ENCODE peak calls at places on chromosome 7, in seven cellular contexts. V is BJ; A is CD8-positive, alpha-beta memory T cell; C is cardiac muscle cell; N is thyroid gland; U is GM06990; J is ovary. S is an unnamed sample.

GRCh38 chr7:104137971-104138370 is 69.8 kb downstream of the ORC5 start:
- DNase-seq in A (no peak), V (peak; percentile 34), U (no peak), N (peak; percentile 63), C (no peak), J (no peak), S (no peak)

GRCh38 chr7:15007507-15007906 is 105.0 kb upstream of the DGKB start:
- DNase-seq in J (no peak), V (no peak), U (no peak), A (no peak), C (peak; percentile 5), N (no peak), S (no peak)

GRCh38 chr7:125184801-125185200 is 255.2 kb upstream of the POT1 start:
- DNase-seq in A (no peak), C (no peak), V (no peak), J (no peak), N (no peak), U (no peak), S (no peak)

GRCh38 chr7:57404343-57404966 is 45.5 kb upstream of the ZNF716 start:
- DNase-seq in U (no peak), N (no peak), J (no peak), C (no peak), A (no peak), V (no peak), S (no peak)

GRCh38 chr7:101581891-101582290 is 47.2 kb downstream of the MYL10 start:
- DNase-seq in V (no peak), A (no peak), N (peak; percentile 42), J (no peak), C (no peak), U (no peak), S (no peak)

GRCh38 chr7:13258386-13258785 is 571.0 kb downstream of the ARL4A start:
- DNase-seq in J (no peak), A (no peak), N (no peak), V (no peak), U (no peak), C (no peak), S (no peak)

GRCh38 chr7:151178236-151178635 is 8.8 kb downstream of the ASB10 start:
- DNase-seq in V (no peak), N (no peak), C (no peak), A (no peak), U (no peak), J (no peak), S (no peak)

GRCh38 chr7:55498142-55498541 is 74.2 kb downstream of the VOPP1 start:
- DNase-seq in A (peak; percentile 34), C (no peak), U (no peak), J (no peak), V (no peak), N (no peak), S (peak; percentile 5)

GRCh38 chr7:77657427-77658331 is 38.6 kb upstream of the RSBN1L start:
- DNase-seq in C (peak; percentile 57), U (peak; percentile 16), J (no peak), N (no peak), V (no peak), A (no peak), S (peak; percentile 76)

GRCh38 chr7:81053623-81054022 is 134.8 kb upstream of the SEMA3C start:
- DNase-seq in N (no peak), C (no peak), U (no peak), J (no peak), V (no peak), A (no peak), S (no peak)

GRCh38 chr7:152870106-152870693 is 110.6 kb downstream of the ACTR3B start:
- DNase-seq in N (no peak), A (no peak), C (no peak), J (no peak), U (no peak), V (no peak), S (no peak)

GRCh38 chr7:85162743-85163142 is 24.1 kb downstream of the SEMA3D start:
- DNase-seq in U (no peak), J (no peak), A (no peak), C (no peak), V (no peak), N (no peak), S (no peak)

GRCh38 chr7:31882187-31882586 is 188.0 kb downstream of the PDE1C start:
- DNase-seq in C (peak; percentile 39), U (no peak), V (no peak), J (no peak), A (no peak), N (no peak), S (no peak)

GRCh38 chr7:50450691-50451051 is 521 bp upstream of the FIGNL1 start:
- DNase-seq in U (no peak), A (no peak), J (no peak), N (peak; percentile 25), V (no peak), C (no peak), S (peak; percentile 9)

GRCh38 chr7:44633254-44634186 is 27.1 kb downstream of the OGDH start:
- DNase-seq in A (peak; percentile 49), V (peak; percentile 90), U (peak; percentile 70), J (peak; percentile 53), N (peak; percentile 91), C (no peak), S (peak; percentile 52)

GRCh38 chr7:88795553-88795952 is at the start of gene TEX47:
- DNase-seq in J (no peak), N (no peak), U (no peak), C (peak; percentile 14), V (no peak), A (no peak), S (no peak)

GRCh38 chr7:106493041-106493731 is 167.8 kb downstream of the CCDC71L start:
- DNase-seq in C (peak; percentile 19), U (no peak), N (peak; percentile 25), V (no peak), A (no peak), J (no peak), S (peak; percentile 58)

GRCh38 chr7:45923290-45923689 is 2.2 kb upstream of the IGFBP3 start:
- DNase-seq in N (peak; percentile 71), A (no peak), U (peak; percentile 39), C (peak; percentile 86), V (no peak), J (peak; percentile 83), S (peak; percentile 55)

GRCh38 chr7:15921576-15921975 is 235.1 kb upstream of the MEOX2 start:
- DNase-seq in N (no peak), C (no peak), U (no peak), A (no peak), V (peak; percentile 43), J (no peak), S (no peak)

GRCh38 chr7:70042533-70042932 is 444.3 kb downstream of the AUTS2 start:
- DNase-seq in V (no peak), J (no peak), N (no peak), A (no peak), U (no peak), C (no peak), S (peak; percentile 29)

GRCh38 chr7:128242661-128243060 is 1.6 kb downstream of the LEP start:
- DNase-seq in V (no peak), A (no peak), N (no peak), U (no peak), C (no peak), J (no peak), S (no peak)

DNA sequence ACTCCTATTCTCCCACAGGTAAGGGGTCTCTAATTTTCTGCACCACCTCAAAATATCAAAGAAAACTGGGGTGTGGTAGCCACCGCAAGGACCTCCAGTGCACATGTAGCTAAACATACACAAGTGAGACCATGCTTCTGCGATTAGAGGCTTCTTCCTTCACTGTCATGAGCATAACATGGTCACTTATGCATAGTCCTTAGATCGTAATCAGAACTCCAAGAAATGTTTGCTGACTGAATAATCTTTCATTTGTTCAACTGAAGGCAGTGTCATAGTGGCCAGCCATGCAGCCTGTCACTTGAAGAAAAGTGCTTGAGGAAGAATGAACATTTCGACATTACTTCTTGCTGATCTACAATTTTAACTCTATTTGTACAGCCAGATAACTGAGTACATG is 14.6 kb downstream of the TWIST1 start:
- DNase-seq in U (no peak), J (no peak), A (no peak), N (no peak), V (no peak), C (no peak), S (no peak)
- H3K27me3 ChIP-seq in U (peaks cover 3% of the 10 kb centered on the region), J (no peaks in the 10 kb centered on the region), A (no peaks in the 10 kb centered on the region), N (peaks cover 15% of the 10 kb centered on the region), V (no peaks in the 10 kb centered on the region), C (peaks cover 32% of the 10 kb centered on the region), S (peaks cover 24% of the 10 kb centered on the region)

GRCh38 chr7:33157311-33157710 is 27.9 kb downstream of the BBS9 start:
- DNase-seq in J (no peak), V (no peak), A (no peak), C (no peak), N (no peak), U (no peak), S (no peak)
- H3K4me3 ChIP-seq in J (no peak overlapping the region), V (no peak overlapping the region), A (no peak overlapping the region), C (no peak overlapping the region), N (no peak overlapping the region), U (no peak overlapping the region), S (no peak overlapping the region)

GRCh38 chr7:135650831-135651573 is 11.3 kb upstream of the STMP1 start:
- DNase-seq in V (no peak), U (no peak), N (no peak), A (no peak), J (no peak), C (peak; percentile 14), S (no peak)

GRCh38 chr7:135645296-135645904 is 16.9 kb upstream of the STMP1 start:
- DNase-seq in N (peak; percentile 19), V (no peak), A (no peak), C (peak; percentile 63), J (no peak), U (no peak), S (peak; percentile 47)

GRCh38 chr7:135648235-135648634 is 14.1 kb upstream of the STMP1 start:
- DNase-seq in C (no peak), N (no peak), A (no peak), V (no peak), U (no peak), J (no peak), S (no peak)

GRCh38 chr7:135644729-135645128 is 17.6 kb upstream of the STMP1 start:
- DNase-seq in C (no peak), J (no peak), A (no peak), N (no peak), U (no peak), V (no peak), S (no peak)

GRCh38 chr7:135647755-135648154 is 14.6 kb upstream of the STMP1 start:
- DNase-seq in U (no peak), J (no peak), N (no peak), V (no peak), A (no peak), C (no peak), S (no peak)
- H3K36me3 ChIP-seq in U (peaks cover 9% of the 10 kb centered on the region), J (no peaks in the 10 kb centered on the region), N (no peaks in the 10 kb centered on the region), V (peaks cover 2% of the 10 kb centered on the region), A (peaks cover 11% of the 10 kb centered on the region), C (peaks cover 42% of the 10 kb centered on the region), S (peaks cover 6% of the 10 kb centered on the region)

DNA sequence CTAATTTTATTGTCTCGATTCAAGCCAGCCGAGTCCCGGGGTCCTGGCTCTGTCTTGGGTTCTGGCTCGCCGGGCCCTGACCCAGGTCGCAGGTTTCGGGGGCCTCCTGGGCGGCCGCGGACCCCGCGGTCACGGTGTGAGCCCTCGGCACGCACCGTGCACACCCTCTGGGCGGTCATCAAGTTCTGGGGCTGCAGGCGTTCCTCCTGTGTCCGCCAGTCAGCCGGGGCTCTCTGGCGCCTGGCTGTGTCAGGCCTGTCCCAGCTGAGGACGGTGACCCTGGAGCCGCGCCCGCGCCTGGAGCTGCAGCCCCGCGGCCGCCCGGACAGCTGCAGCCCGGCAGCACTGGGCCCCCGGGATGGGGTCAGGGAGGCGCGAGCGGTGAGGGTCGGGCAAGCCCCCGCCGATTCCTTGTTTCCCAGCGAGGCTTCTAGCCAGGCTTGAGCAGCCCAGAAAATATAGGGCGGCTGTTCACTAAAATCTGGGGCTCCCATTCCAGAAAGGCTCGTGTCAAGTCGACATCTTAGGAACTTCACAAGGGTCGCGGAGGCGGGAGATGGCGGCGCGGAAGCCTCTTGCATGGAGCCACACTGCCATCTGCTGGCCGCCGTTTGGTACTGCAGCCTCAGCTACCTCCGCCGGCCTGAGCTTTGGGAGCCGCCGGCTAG is 4.2 kb upstream of the HOXA7 start:
- DNase-seq in C (peak; percentile 86), N (peak; percentile 86), J (peak; percentile 84), U (peak; percentile 83), V (no peak), A (peak; percentile 83), S (peak; percentile 49)
- H3K27me3 ChIP-seq in C (peaks cover 100% of the 10 kb centered on the region), N (peaks cover 64% of the 10 kb centered on the region), J (peaks cover 9% of the 10 kb centered on the region), U (peaks cover 2% of the 10 kb centered on the region), V (no peaks in the 10 kb centered on the region), A (peaks cover 81% of the 10 kb centered on the region), S (peaks cover 14% of the 10 kb centered on the region)

S was measured in small intestine.